ENCODE peak calls at places on chromosomes 1 and 21, in ten cellular contexts. L, U, S, H, N, Y, A, I, Q and F are unnamed samples.

GRCh38 chr1:214310777-214311690 is 30.1 kb downstream of the SMYD2 start:
- DNase-seq in L (no peak), U (no peak), S (no peak), H (no peak), N (no peak), Y (no peak), A (no peak), I (no peak), Q (no peak), F (no peak)

GRCh38 chr1:213987422-213987875 is 324 bp upstream of the PROX1 start:
- DNase-seq in L (no peak), U (peak; percentile 30), S (peak; percentile 51), H (no peak), N (peak; percentile 89), Y (peak; percentile 14), A (peak; percentile 60), I (no peak), Q (no peak), F (no peak)

GRCh38 chr1:158115126-158115525 is 65.6 kb upstream of the CD1D start:
- DNase-seq in L (no peak), U (no peak), S (no peak), H (no peak), N (no peak), Y (no peak), A (no peak), I (no peak), Q (no peak), F (no peak)

GRCh38 chr1:206975313-206975712 is 5.1 kb upstream of the FCAMR start:
- DNase-seq in L (no peak), U (no peak), S (no peak), H (no peak), N (no peak), Y (no peak), A (no peak), I (no peak), Q (no peak), F (no peak)

GRCh38 chr21:21806711-21807597 is 808.7 kb downstream of the NCAM2 start:
- DNase-seq in L (no peak), U (no peak), S (no peak), H (no peak), N (peak; percentile 52), Y (no peak), A (no peak), I (no peak), Q (no peak), F (no peak)

GRCh38 chr1:161781995-161782394 is 15.9 kb downstream of the ATF6 start:
- DNase-seq in L (peak; percentile 6), U (peak; percentile 41), S (no peak), H (no peak), N (no peak), Y (no peak), A (no peak), I (no peak), Q (peak; percentile 25), F (no peak)

GRCh38 chr21:45403825-45404725 is 890 bp upstream of the COL18A1 start:
- DNase-seq in L (no peak), U (no peak), S (no peak), H (no peak), N (no peak), Y (no peak), A (peak; percentile 79), I (no peak), Q (no peak), F (no peak)

GRCh38 chr1:1964811-1965210 is 38.8 kb downstream of the CFAP74 start:
- DNase-seq in L (no peak), U (no peak), S (no peak), H (no peak), N (no peak), Y (no peak), A (no peak), I (no peak), Q (no peak), F (no peak)

GRCh38 chr21:44951186-44951915 is 11.5 kb downstream of the SLX9 start:
- DNase-seq in L (no peak), U (no peak), S (no peak), H (no peak), N (no peak), Y (no peak), A (peak; percentile 20), I (no peak), Q (no peak), F (no peak)

GRCh38 chr1:1124508-1124785 is 8.6 kb upstream of the C1orf159 start:
- DNase-seq in L (no peak), U (no peak), S (no peak), H (no peak), N (no peak), Y (no peak), A (no peak), I (no peak), Q (no peak), F (no peak)

GRCh38 chr1:115275216-115275615 is 62.8 kb downstream of the NGF start:
- DNase-seq in L (peak; percentile 24), U (peak; percentile 52), S (peak; percentile 30), H (no peak), N (peak; percentile 24), Y (peak; percentile 26), A (no peak), I (no peak), Q (peak; percentile 41), F (peak; percentile 34)

GRCh38 chr21:28773036-28773435 is 219.6 kb downstream of the LTN1 start:
- DNase-seq in L (peak; percentile 34), U (no peak), S (no peak), H (no peak), N (no peak), Y (no peak), A (no peak), I (no peak), Q (no peak), F (no peak)